ENCODE peak calls at places on chromosomes 1 and 21, in six cellular contexts. R is SK-N-SH, M is K562, W is GM12892, D is GM12878, V is H1. Q is an unnamed sample.

GRCh38 chr1:83901547-83902155 is 97.3 kb downstream of the TTLL7 start:
- DNase-seq in D (no peak), R (no peak), V (no peak), W (no peak), M (peak; percentile 20), Q (no peak)

GRCh38 chr1:60463786-60464185 is 390.2 kb upstream of the C1orf87 start:
- DNase-seq in W (no peak), D (no peak), M (no peak), R (no peak), V (no peak), Q (no peak)

GRCh38 chr1:196193891-196194559 is 414.2 kb downstream of the KCNT2 start:
- DNase-seq in R (no peak), W (no peak), V (no peak), M (no peak), D (no peak), Q (no peak)

GRCh38 chr1:65449214-65449823 is 28.9 kb downstream of the LEPR start:
- DNase-seq in W (no peak), R (no peak), M (no peak), D (no peak), V (no peak), Q (no peak)

GRCh38 chr1:207763091-207763490 is 11.2 kb downstream of the CD46 start:
- DNase-seq in V (no peak), W (no peak), M (no peak), R (no peak), D (no peak), Q (no peak)

GRCh38 chr1:207654320-207654719 is 9.4 kb downstream of the CR1L start:
- DNase-seq in D (no peak), W (no peak), M (no peak), R (no peak), V (no peak), Q (no peak)

GRCh38 chr1:44543064-44543815 is 131.0 kb downstream of the TMEM53 start:
- DNase-seq in W (no peak), M (no peak), R (peak; percentile 35), V (peak; percentile 98), D (no peak), Q (no peak)

GRCh38 chr1:183029591-183030000 is 6.4 kb downstream of the LAMC1 start:
- DNase-seq in R (no peak), D (no peak), W (no peak), V (no peak), M (no peak), Q (no peak)

GRCh38 chr21:14376854-14377253 is 6.1 kb downstream of the HSPA13 start:
- DNase-seq in R (no peak), V (no peak), W (no peak), M (no peak), D (no peak), Q (no peak)

GRCh38 chr1:200873116-200873670 is 412 bp downstream of the GPR25 start:
- DNase-seq in D (no peak), R (no peak), M (no peak), W (no peak), V (no peak), Q (no peak)

GRCh38 chr1:52602328-52603300 is at the start of gene GPX7:
- DNase-seq in R (peak; percentile 89), W (peak; percentile 63), V (no peak), M (no peak), D (no peak), Q (peak; percentile 62)

GRCh38 chr1:1914842-1915692 is at the start of gene CALML6:
- DNase-seq in D (no peak), M (no peak), W (no peak), R (no peak), V (no peak), Q (no peak)

GRCh38 chr1:246549665-246550064 is 16.4 kb downstream of the TFB2M start:
- DNase-seq in M (no peak), V (no peak), R (no peak), W (no peak), D (no peak), Q (no peak)

GRCh38 chr21:42514883-42515228 is 1.2 kb downstream of the SLC37A1 start:
- DNase-seq in M (no peak), D (no peak), V (no peak), W (no peak), R (no peak), Q (no peak)

GRCh38 chr1:45785583-45785982 is 17.8 kb upstream of the MAST2 start:
- DNase-seq in V (no peak), M (no peak), R (no peak), D (peak; percentile 53), W (no peak), Q (no peak)

GRCh38 chr1:152185544-152186391 is 26.7 kb upstream of the RPTN start:
- DNase-seq in M (peak; percentile 58), D (no peak), W (no peak), V (no peak), R (peak; percentile 57), Q (peak; percentile 25)

GRCh38 chr1:209675567-209676154 is 449 bp downstream of the G0S2 start:
- DNase-seq in R (peak; percentile 77), D (no peak), W (no peak), V (no peak), M (peak; percentile 23), Q (no peak)

GRCh38 chr1:2848006-2848670 is 46.6 kb upstream of the TTC34 start:
- DNase-seq in V (no peak), D (no peak), M (no peak), R (no peak), W (no peak), Q (no peak)

GRCh38 chr1:151472852-151473731 is 13.8 kb upstream of the POGZ start:
- DNase-seq in R (peak; percentile 82), M (peak; percentile 54), D (no peak), W (no peak), V (no peak), Q (no peak)

GRCh38 chr1:1947493-1947892 is 28.4 kb upstream of the TMEM52 start:
- DNase-seq in V (no peak), D (no peak), R (no peak), W (no peak), M (no peak), Q (no peak)

GRCh38 chr1:205318231-205318991 is 3.1 kb downstream of the NUAK2 start:
- DNase-seq in W (no peak), V (no peak), M (no peak), R (no peak), D (no peak), Q (no peak)

GRCh38 chr1:66168919-66169725 is 364.8 kb upstream of the SGIP1 start:
- DNase-seq in D (no peak), R (no peak), M (no peak), V (no peak), W (no peak), Q (no peak)

GRCh38 chr1:64019818-64020217 is 183.6 kb upstream of the UBE2U start:
- DNase-seq in V (no peak), W (no peak), M (peak; percentile 4), D (peak; percentile 3), R (no peak), Q (peak; percentile 10)

GRCh38 chr1:22247527-22248218 is 104.8 kb upstream of the WNT4 start:
- DNase-seq in R (no peak), V (no peak), W (no peak), D (no peak), M (no peak), Q (no peak)

GRCh38 chr1:112457241-112457640 is 51.5 kb upstream of the WNT2B start:
- DNase-seq in M (no peak), D (no peak), W (no peak), R (no peak), V (no peak), Q (no peak)

GRCh38 chr1:67463298-67463960 is 33.2 kb upstream of the SERBP1 start:
- DNase-seq in M (no peak), V (no peak), D (no peak), R (no peak), W (no peak), Q (no peak)

GRCh38 chr1:15803380-15803779 is 4.1 kb downstream of the UQCRHL start:
- DNase-seq in M (peak; percentile 63), V (no peak), W (no peak), D (no peak), R (peak; percentile 45), Q (no peak)

GRCh38 chr1:233005703-233006102 is 55.3 kb downstream of the NTPCR start:
- DNase-seq in W (no peak), D (no peak), M (peak; percentile 37), R (peak; percentile 68), V (no peak), Q (no peak)

GRCh38 chr1:113742515-113742914 is 16.8 kb downstream of the PHTF1 start:
- DNase-seq in V (no peak), R (no peak), M (no peak), D (no peak), W (no peak), Q (no peak)

GRCh38 chr1:26127235-26128163 is 15.9 kb downstream of the PDIK1L start:
- DNase-seq in W (no peak), R (no peak), D (no peak), M (peak; percentile 68), V (no peak), Q (no peak)
- TF ChIP-seq TAF1 in W (no peak), R (no peak), D (no peak), M (peak; percentile 22), V (no peak), Q (no peak)

GRCh38 chr1:199780091-199780490 is 247.4 kb upstream of the NR5A2 start:
- DNase-seq in R (no peak), M (no peak), V (no peak), D (no peak), W (no peak), Q (no peak)

GRCh38 chr1:199774433-199775089 is 252.9 kb upstream of the NR5A2 start:
- DNase-seq in W (no peak), D (no peak), V (no peak), M (no peak), R (no peak), Q (no peak)

GRCh38 chr1:199776768-199777497 is 250.6 kb upstream of the NR5A2 start:
- DNase-seq in W (no peak), R (no peak), D (no peak), M (no peak), V (no peak), Q (no peak)

GRCh38 chr1:199780948-199781347 is 246.6 kb upstream of the NR5A2 start:
- DNase-seq in W (no peak), V (no peak), D (no peak), M (no peak), R (no peak), Q (no peak)

GRCh38 chr1:199778324-199778955 is 249.1 kb upstream of the NR5A2 start:
- DNase-seq in V (no peak), D (no peak), M (no peak), W (no peak), R (peak; percentile 15), Q (no peak)
- TF ChIP-seq TAF1 in V (no peak), D (no peak), M (no peak), W (no peak), R (no peak), Q (no peak)

GRCh38 chr1:162632743-162633326 is 571 bp downstream of the DDR2 start:
- DNase-seq in M (no peak), V (no peak), W (no peak), D (no peak), R (no peak), Q (no peak)
- TF ChIP-seq TAF1 in M (no peak), V (no peak), W (no peak), D (peak; percentile 18), R (no peak), Q (no peak)

DNA sequence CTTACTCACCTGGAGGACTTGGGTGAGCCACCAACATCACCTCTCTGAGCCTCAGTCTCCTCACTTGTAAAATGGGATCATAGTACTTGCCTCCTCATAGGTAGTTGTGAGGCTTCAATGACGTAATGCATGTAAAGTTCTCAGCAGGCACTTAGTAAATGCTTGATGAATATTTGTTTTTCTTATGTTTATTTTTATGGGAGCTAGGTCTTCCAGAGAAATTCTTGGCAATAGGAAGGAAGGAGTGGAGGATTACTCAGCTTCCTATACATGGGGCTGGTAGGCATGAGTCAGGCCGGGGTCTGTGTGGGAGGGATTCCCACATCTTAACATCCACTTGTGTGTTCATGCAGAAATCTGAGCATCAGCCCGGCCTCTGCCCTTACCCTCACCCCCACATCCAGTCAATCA is 95.4 kb upstream of the USP24 start:
- DNase-seq in V (no peak), D (no peak), W (no peak), R (peak; percentile 48), M (peak; percentile 14), Q (no peak)
- TF ChIP-seq TAF1 in V (no peak), D (no peak), W (no peak), R (no peak), M (no peak), Q (no peak)